ENCODE peak calls at places on chromosomes 11 and 22, in four cellular contexts. M, F, R and A are unnamed samples.

GRCh38 chr11:64569300-64569970 is 21.6 kb upstream of the SLC22A12 start:
- DNase-seq in M (no peak), F (no peak), R (no peak), A (no peak)

GRCh38 chr22:24270556-24271405 is at the start of gene SPECC1L:
- DNase-seq in M (peak; percentile 92), F (peak; percentile 97), R (peak; percentile 87), A (peak; percentile 97)

GRCh38 chr22:44023404-44024287 is 456 bp upstream of the PARVB start:
- DNase-seq in M (no peak), F (peak; percentile 71), R (no peak), A (peak; percentile 67)

GRCh38 chr11:135027461-135027860 is 615.4 kb upstream of the B3GAT1 start:
- DNase-seq in M (no peak), F (peak; percentile 44), R (peak; percentile 42), A (no peak)

GRCh38 chr11:110564676-110565343 is 135.1 kb downstream of the FDX1 start:
- DNase-seq in M (no peak), F (no peak), R (no peak), A (no peak)

GRCh38 chr11:122978303-122978620 is 3.4 kb downstream of the BSX start:
- DNase-seq in M (no peak), F (no peak), R (no peak), A (no peak)

GRCh38 chr22:26547426-26547825 is 35.2 kb upstream of the TFIP11 start:
- DNase-seq in M (no peak), F (peak; percentile 14), R (no peak), A (no peak)

GRCh38 chr11:27438595-27438981 is 34.0 kb downstream of the LGR4 start:
- DNase-seq in M (no peak), F (no peak), R (no peak), A (no peak)

GRCh38 chr22:41096841-41097240 is 4.4 kb downstream of the EP300 start:
- DNase-seq in M (no peak), F (no peak), R (no peak), A (no peak)

GRCh38 chr11:68351450-68352275 is 39.3 kb downstream of the LRP5 start:
- DNase-seq in M (no peak), F (peak; percentile 30), R (no peak), A (no peak)

GRCh38 chr11:8068605-8069221 is 12.3 kb upstream of the TUB start:
- DNase-seq in M (peak; percentile 19), F (peak; percentile 83), R (peak; percentile 69), A (peak; percentile 69)

GRCh38 chr11:35050596-35050995 is 88.4 kb upstream of the CD44 start:
- DNase-seq in M (no peak), F (no peak), R (no peak), A (no peak)

GRCh38 chr11:34305095-34305692 is 52.6 kb downstream of the ABTB2 start:
- DNase-seq in M (no peak), F (no peak), R (no peak), A (no peak)

GRCh38 chr11:85806876-85807275 is 4.1 kb downstream of the SYTL2 start:
- DNase-seq in M (no peak), F (no peak), R (no peak), A (no peak)

GRCh38 chr22:21948390-21948789 is 4.3 kb downstream of the PPM1F start:
- DNase-seq in M (no peak), F (no peak), R (no peak), A (no peak)

GRCh38 chr11:66862559-66863037 is 5.7 kb downstream of the LRFN4 start:
- DNase-seq in M (no peak), F (no peak), R (no peak), A (no peak)

GRCh38 chr11:47863189-47863892 is 15.2 kb upstream of the NUP160 start:
- DNase-seq in M (no peak), F (peak; percentile 91), R (peak; percentile 36), A (no peak)

GRCh38 chr22:46084376-46084775 is 66.0 kb upstream of the PPARA start:
- DNase-seq in M (peak; percentile 27), F (no peak), R (no peak), A (no peak)

GRCh38 chr11:19790831-19791552 is 78.4 kb downstream of the NAV2 start:
- DNase-seq in M (no peak), F (no peak), R (no peak), A (no peak)

GRCh38 chr11:12864316-12865156 is 144.6 kb upstream of the RASSF10 start:
- DNase-seq in M (no peak), F (peak; percentile 46), R (peak; percentile 89), A (no peak)
- H3K27ac ChIP-seq in M (no peak overlapping the region), F (peak overlapping the region; percentile 16), R (peak overlapping the region; percentile 74), A (no peak overlapping the region)

GRCh38 chr11:1761110-1761856 is 2.4 kb downstream of the CTSD start:
- DNase-seq in M (no peak), F (no peak), R (no peak), A (no peak)
- H3K36me3 ChIP-seq in M (no peaks in the 10 kb centered on the region), F (no peaks in the 10 kb centered on the region), R (peaks cover 14% of the 10 kb centered on the region), A (peaks cover 33% of the 10 kb centered on the region)

DNA sequence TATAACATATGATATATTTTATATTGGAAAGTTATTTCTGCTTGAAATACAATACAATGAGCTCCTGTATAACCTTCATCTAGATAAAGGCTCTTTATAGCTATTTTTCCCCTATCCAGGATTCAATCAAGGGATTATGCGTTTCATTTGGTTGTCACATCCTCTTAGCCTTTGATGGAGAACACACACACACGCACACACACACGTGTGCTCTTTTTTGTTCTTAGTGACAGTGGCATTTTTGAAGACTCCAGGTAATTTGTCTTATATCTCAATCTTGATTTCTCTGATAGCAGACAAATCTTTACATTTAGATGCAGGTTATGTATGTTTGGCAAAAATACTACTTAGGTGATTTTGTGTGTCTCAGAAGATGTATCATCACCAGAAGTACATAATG is 144.2 kb upstream of the CEP126 start:
- DNase-seq in M (no peak), F (no peak), R (no peak), A (no peak)
- H3K27ac ChIP-seq in M (no peak overlapping the region), F (no peak overlapping the region), R (no peak overlapping the region), A (no peak overlapping the region)

DNA sequence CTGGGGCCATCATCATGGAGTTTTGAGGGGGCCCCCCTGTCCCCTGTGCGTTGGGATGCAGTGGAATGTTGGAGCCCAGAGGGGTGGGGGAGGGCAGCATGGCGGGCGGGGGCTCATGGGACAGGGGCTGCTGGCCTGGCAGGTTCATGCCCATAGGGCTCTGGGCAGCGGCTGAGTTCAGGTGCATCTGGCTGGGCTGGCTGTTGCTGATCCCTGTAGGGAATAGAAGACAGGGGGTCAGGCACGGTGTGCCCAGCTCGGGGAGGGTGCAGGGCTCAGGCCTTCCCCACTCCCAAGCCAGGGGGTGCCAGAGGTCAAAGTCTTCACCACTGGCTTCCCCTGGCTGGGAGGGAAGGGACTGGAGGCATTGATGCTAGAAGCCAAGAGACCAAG is 15.6 kb downstream of the CXCR5 start:
- DNase-seq in M (no peak), F (no peak), R (no peak), A (no peak)
- H3K36me3 ChIP-seq in M (peaks cover 34% of the 10 kb centered on the region), F (no peaks in the 10 kb centered on the region), R (peaks cover 51% of the 10 kb centered on the region), A (peaks cover 92% of the 10 kb centered on the region)

GRCh38 chr22:31340360-31340759 is 5.8 kb downstream of the PATZ1 start:
- DNase-seq in M (no peak), F (no peak), R (no peak), A (no peak)
- H3K27ac ChIP-seq in M (no peak overlapping the region), F (no peak overlapping the region), R (no peak overlapping the region), A (no peak overlapping the region)

DNA sequence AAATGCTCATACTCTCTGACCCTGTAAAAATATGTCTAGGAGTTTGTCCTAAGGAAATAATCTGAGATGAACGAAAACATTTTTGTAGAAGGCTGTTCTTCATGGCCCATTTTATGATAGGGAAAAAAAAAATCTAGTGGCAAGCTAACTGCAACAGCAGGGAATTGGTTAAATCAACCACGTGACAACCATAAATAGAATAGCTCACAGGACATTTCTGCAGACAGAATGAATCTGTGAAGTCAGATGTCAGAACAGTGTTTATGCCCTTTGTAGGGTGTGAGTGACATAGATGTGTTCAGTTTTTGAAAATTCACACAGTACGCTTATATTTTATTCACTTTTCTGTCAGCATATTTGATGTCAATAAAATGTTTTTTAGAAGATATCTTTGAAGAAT is 16.1 kb downstream of the ARHGAP1 start:
- DNase-seq in M (no peak), F (no peak), R (no peak), A (no peak)
- H3K36me3 ChIP-seq in M (peaks cover 33% of the 10 kb centered on the region), F (peaks cover 28% of the 10 kb centered on the region), R (peaks cover 51% of the 10 kb centered on the region), A (peaks cover 84% of the 10 kb centered on the region)

DNA sequence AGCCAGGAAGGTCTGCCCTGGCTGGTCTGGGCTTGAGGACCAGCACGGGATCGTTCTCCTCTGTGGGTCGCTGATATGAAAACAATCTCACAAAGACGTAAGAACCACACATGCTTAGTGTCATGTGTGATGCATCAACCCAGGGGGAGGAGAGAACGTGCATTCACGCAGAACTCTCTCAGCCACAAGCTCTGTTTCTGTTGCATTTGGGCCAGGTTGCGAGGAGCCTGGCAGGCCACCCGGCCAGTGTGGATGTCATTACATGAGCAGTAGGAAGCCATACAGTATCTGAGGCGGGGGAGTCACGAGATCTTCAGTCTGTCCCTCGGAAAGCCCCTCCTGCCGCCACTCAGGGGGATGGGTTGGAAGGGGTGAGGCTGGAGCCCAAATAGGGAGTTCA is 53.1 kb upstream of the KCNQ1OT1 start:
- DNase-seq in M (no peak), F (no peak), R (no peak), A (peak; percentile 1)
- H3K27ac ChIP-seq in M (no peak overlapping the region), F (no peak overlapping the region), R (no peak overlapping the region), A (no peak overlapping the region)

GRCh38 chr22:17811119-17811518 is 36.9 kb upstream of the BID start:
- DNase-seq in M (no peak), F (no peak), R (no peak), A (no peak)
- H3K36me3 ChIP-seq in M (no peaks in the 10 kb centered on the region), F (peaks cover 14% of the 10 kb centered on the region), R (peaks cover 6% of the 10 kb centered on the region), A (peaks cover 97% of the 10 kb centered on the region)